ENCODE peak calls at places on chromosomes 5 and 9, in ten cellular contexts. L is heart left ventricle; M is A549; W is GM12865; B is AG09309; S is transverse colon; I is CD4-positive, alpha-beta memory T cell; A is upper lobe of right lung; V is Peyer's patch; G is small intestine. K is an unnamed sample.

GRCh38 chr5:38994329-38994927 is 79.8 kb downstream of the RICTOR start:
- DNase-seq in L (peak), M (peak), W (no peak), B (peak), S (peak), I (peak), A (no peak), V (no peak), G (peak), K (no peak)

GRCh38 chr5:31291323-31291854 is 97.9 kb downstream of the CDH6 start:
- DNase-seq in L (no peak), M (no peak), W (no peak), B (no peak), S (no peak), I (no peak), A (no peak), V (no peak), G (no peak), K (no peak)

GRCh38 chr5:81140942-81141341 is 92.2 kb upstream of the CKMT2 start:
- DNase-seq in L (peak), M (no peak), W (no peak), B (peak), S (no peak), I (no peak), A (no peak), V (no peak), G (no peak), K (peak)

GRCh38 chr5:54610197-54610898 is 92.8 kb downstream of the SNX18 start:
- DNase-seq in L (no peak), M (no peak), W (peak), B (no peak), S (peak), I (peak), A (no peak), V (peak), G (peak), K (no peak)

GRCh38 chr9:75992480-75993206 is 102.2 kb downstream of the PCSK5 start:
- DNase-seq in L (no peak), M (no peak), W (no peak), B (no peak), S (no peak), I (no peak), A (no peak), V (no peak), G (no peak), K (no peak)

GRCh38 chr9:99824378-99825157 is 2.9 kb downstream of the NR4A3 start:
- DNase-seq in L (peak), M (peak), W (peak), B (no peak), S (peak), I (peak), A (peak), V (peak), G (peak), K (peak)

GRCh38 chr9:27033815-27034403 is 28.4 kb upstream of the LRRC19 start:
- DNase-seq in L (peak), M (peak), W (peak), B (peak), S (peak), I (peak), A (no peak), V (peak), G (peak), K (no peak)

GRCh38 chr9:4225291-4226119 is 74.4 kb downstream of the GLIS3 start:
- DNase-seq in L (no peak), M (no peak), W (no peak), B (peak), S (no peak), I (no peak), A (no peak), V (no peak), G (no peak), K (no peak)

GRCh38 chr5:175354961-175355360 is 89.0 kb downstream of the DRD1 start:
- DNase-seq in L (no peak), M (no peak), W (no peak), B (no peak), S (no peak), I (no peak), A (no peak), V (no peak), G (no peak), K (no peak)

GRCh38 chr5:35954175-35954574 is 15.8 kb upstream of the CAPSL start:
- DNase-seq in L (no peak), M (no peak), W (no peak), B (no peak), S (no peak), I (no peak), A (no peak), V (no peak), G (no peak), K (no peak)

GRCh38 chr5:13987843-13988464 is 43.5 kb upstream of the DNAH5 start:
- DNase-seq in L (peak), M (peak), W (peak), B (no peak), S (peak), I (no peak), A (no peak), V (peak), G (peak), K (peak)

GRCh38 chr9:76576344-76576743 is 117.4 kb downstream of the GCNT1 start:
- DNase-seq in L (peak), M (no peak), W (peak), B (peak), S (peak), I (peak), A (no peak), V (peak), G (peak), K (peak)

GRCh38 chr9:106286249-106286648 is 576.7 kb upstream of the ZNF462 start:
- DNase-seq in L (no peak), M (peak), W (no peak), B (no peak), S (no peak), I (no peak), A (no peak), V (no peak), G (no peak), K (no peak)

GRCh38 chr9:2271426-2271825 is 256.3 kb downstream of the SMARCA2 start:
- DNase-seq in L (peak), M (no peak), W (peak), B (no peak), S (peak), I (no peak), A (no peak), V (peak), G (no peak), K (peak)

GRCh38 chr5:160367261-160367660 is 3.2 kb downstream of the C1QTNF2 start:
- DNase-seq in L (no peak), M (no peak), W (no peak), B (no peak), S (no peak), I (no peak), A (no peak), V (no peak), G (no peak), K (no peak)

GRCh38 chr5:2879701-2880100 is 128.2 kb upstream of the IRX2 start:
- DNase-seq in L (no peak), M (no peak), W (no peak), B (no peak), S (no peak), I (no peak), A (no peak), V (no peak), G (no peak), K (no peak)

GRCh38 chr5:127957183-127957582 is 126.4 kb upstream of the SLC12A2 start:
- DNase-seq in L (peak), M (peak), W (no peak), B (no peak), S (peak), I (no peak), A (no peak), V (no peak), G (peak), K (no peak)

GRCh38 chr9:33186457-33187168 is 19.5 kb upstream of the B4GALT1 start:
- DNase-seq in L (peak), M (no peak), W (peak), B (no peak), S (peak), I (no peak), A (no peak), V (no peak), G (peak), K (no peak)

GRCh38 chr5:169029087-169029486 is 271.9 kb downstream of the SLIT3 start:
- DNase-seq in L (no peak), M (no peak), W (no peak), B (peak), S (no peak), I (no peak), A (no peak), V (no peak), G (no peak), K (no peak)

GRCh38 chr9:137156567-137157375 is 13.1 kb downstream of the LRRC26 start:
- DNase-seq in L (peak), M (no peak), W (peak), B (no peak), S (peak), I (peak), A (no peak), V (peak), G (peak), K (no peak)

GRCh38 chr5:172443441-172444109 is 10.8 kb downstream of the SH3PXD2B start:
- DNase-seq in L (peak), M (peak), W (no peak), B (peak), S (peak), I (no peak), A (no peak), V (peak), G (no peak), K (peak)

GRCh38 chr9:93270976-93271375 is 87.0 kb downstream of the WNK2 start:
- DNase-seq in L (no peak), M (no peak), W (peak), B (no peak), S (no peak), I (no peak), A (no peak), V (peak), G (peak), K (no peak)

GRCh38 chr9:138007566-138008080 is 130.0 kb downstream of the CACNA1B start:
- DNase-seq in L (no peak), M (no peak), W (no peak), B (no peak), S (no peak), I (no peak), A (peak), V (peak), G (no peak), K (no peak)

GRCh38 chr5:149962040-149962439 is 1.5 kb downstream of the SLC26A2 start:
- DNase-seq in L (no peak), M (peak), W (peak), B (peak), S (no peak), I (no peak), A (no peak), V (no peak), G (peak), K (no peak)

GRCh38 chr5:118606940-118607339 is 381.4 kb downstream of the DTWD2 start:
- DNase-seq in L (no peak), M (no peak), W (no peak), B (no peak), S (no peak), I (no peak), A (no peak), V (no peak), G (no peak), K (no peak)

GRCh38 chr9:38278931-38279532 is 113.5 kb upstream of the ALDH1B1 start:
- DNase-seq in L (no peak), M (no peak), W (no peak), B (no peak), S (no peak), I (no peak), A (no peak), V (no peak), G (peak), K (no peak)

GRCh38 chr5:16108418-16108817 is 71.2 kb downstream of the MARCHF11 start:
- DNase-seq in L (no peak), M (no peak), W (no peak), B (no peak), S (no peak), I (no peak), A (no peak), V (no peak), G (no peak), K (no peak)

GRCh38 chr5:160173-160510 is 31.2 kb upstream of the LRRC14B start:
- DNase-seq in L (no peak), M (no peak), W (no peak), B (no peak), S (no peak), I (no peak), A (peak), V (no peak), G (no peak), K (peak)

GRCh38 chr9:98764351-98764750 is 32.0 kb downstream of the ANKS6 start:
- DNase-seq in L (no peak), M (no peak), W (no peak), B (no peak), S (no peak), I (no peak), A (no peak), V (no peak), G (no peak), K (no peak)

GRCh38 chr9:94874316-94874715 is 147.8 kb downstream of the AOPEP start:
- DNase-seq in L (no peak), M (no peak), W (no peak), B (peak), S (no peak), I (no peak), A (no peak), V (no peak), G (no peak), K (no peak)

GRCh38 chr9:113446323-113446740 is 17.2 kb upstream of the RGS3 start:
- DNase-seq in L (no peak), M (peak), W (peak), B (no peak), S (no peak), I (peak), A (no peak), V (no peak), G (peak), K (no peak)

GRCh38 chr9:90903731-90904422 is 102.3 kb downstream of the SYK start:
- DNase-seq in L (no peak), M (no peak), W (no peak), B (no peak), S (no peak), I (no peak), A (no peak), V (no peak), G (no peak), K (no peak)

GRCh38 chr9:504921-505821 is 290.5 kb downstream of the DOCK8 start:
- DNase-seq in L (peak), M (peak), W (peak), B (no peak), S (peak), I (no peak), A (peak), V (no peak), G (peak), K (peak)

GRCh38 chr5:141524604-141525597 is 36.0 kb downstream of the PCDHGC5 start:
- DNase-seq in L (peak), M (peak), W (peak), B (peak), S (peak), I (peak), A (peak), V (peak), G (peak), K (peak)

GRCh38 chr9:93134018-93134739 is at the start of gene NINJ1:
- DNase-seq in L (peak), M (peak), W (peak), B (no peak), S (peak), I (peak), A (peak), V (peak), G (peak), K (peak)

GRCh38 chr9:83166369-83166768 is 103.4 kb upstream of the RASEF start:
- DNase-seq in L (no peak), M (no peak), W (no peak), B (no peak), S (peak), I (no peak), A (peak), V (no peak), G (peak), K (no peak)
- H3K4me3 ChIP-seq in L (no peak), M (no peak), W (no peak), B (no peak), S (no peak), I (no peak), A (no peak), V (no peak), G (no peak), K (no peak)

GRCh38 chr9:124871156-124871561 is 9.2 kb downstream of the ARPC5L start:
- DNase-seq in L (no peak), M (no peak), W (peak), B (no peak), S (no peak), I (no peak), A (no peak), V (no peak), G (no peak), K (no peak)
- H3K4me3 ChIP-seq in L (no peak), M (no peak), W (peak), B (peak), S (no peak), I (peak), A (peak), V (peak), G (no peak), K (no peak)

GRCh38 chr5:109693535-109694152 is 3.9 kb downstream of the MAN2A1 start:
- DNase-seq in L (no peak), M (no peak), W (no peak), B (no peak), S (no peak), I (no peak), A (no peak), V (no peak), G (no peak), K (no peak)
- H3K4me3 ChIP-seq in L (no peak), M (no peak), W (peak), B (no peak), S (no peak), I (no peak), A (no peak), V (no peak), G (no peak), K (peak)

DNA sequence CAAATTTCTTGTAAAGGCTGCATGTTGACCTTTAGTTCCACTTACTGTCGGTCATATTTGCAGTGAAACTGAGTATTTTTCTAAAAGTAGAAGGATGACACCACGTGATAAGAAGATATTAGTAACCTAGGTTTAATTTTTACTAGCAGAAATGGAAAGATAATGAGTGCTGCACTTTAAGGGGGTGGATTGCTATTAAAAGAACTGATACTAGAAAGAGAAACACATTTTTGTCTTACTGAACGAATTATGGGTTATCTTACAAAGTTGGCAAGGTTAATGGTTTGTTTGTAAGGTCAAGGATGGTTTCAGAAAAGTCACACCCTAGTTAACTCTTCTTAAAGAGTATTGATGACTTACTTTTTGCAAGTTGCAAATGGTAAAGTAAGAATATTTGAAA is 2.4 kb downstream of the MACIR start:
- DNase-seq in L (no peak), M (no peak), W (peak), B (no peak), S (no peak), I (no peak), A (no peak), V (no peak), G (no peak), K (no peak)
- H3K4me3 ChIP-seq in L (no peak), M (peak), W (peak), B (peak), S (no peak), I (no peak), A (no peak), V (no peak), G (no peak), K (no peak)

GRCh38 chr5:33890633-33891032 is 1.2 kb downstream of the ADAMTS12 start:
- DNase-seq in L (no peak), M (peak), W (peak), B (no peak), S (no peak), I (no peak), A (no peak), V (no peak), G (no peak), K (no peak)
- H3K4me3 ChIP-seq in L (peak), M (peak), W (peak), B (peak), S (no peak), I (no peak), A (peak), V (no peak), G (no peak), K (peak)

DNA sequence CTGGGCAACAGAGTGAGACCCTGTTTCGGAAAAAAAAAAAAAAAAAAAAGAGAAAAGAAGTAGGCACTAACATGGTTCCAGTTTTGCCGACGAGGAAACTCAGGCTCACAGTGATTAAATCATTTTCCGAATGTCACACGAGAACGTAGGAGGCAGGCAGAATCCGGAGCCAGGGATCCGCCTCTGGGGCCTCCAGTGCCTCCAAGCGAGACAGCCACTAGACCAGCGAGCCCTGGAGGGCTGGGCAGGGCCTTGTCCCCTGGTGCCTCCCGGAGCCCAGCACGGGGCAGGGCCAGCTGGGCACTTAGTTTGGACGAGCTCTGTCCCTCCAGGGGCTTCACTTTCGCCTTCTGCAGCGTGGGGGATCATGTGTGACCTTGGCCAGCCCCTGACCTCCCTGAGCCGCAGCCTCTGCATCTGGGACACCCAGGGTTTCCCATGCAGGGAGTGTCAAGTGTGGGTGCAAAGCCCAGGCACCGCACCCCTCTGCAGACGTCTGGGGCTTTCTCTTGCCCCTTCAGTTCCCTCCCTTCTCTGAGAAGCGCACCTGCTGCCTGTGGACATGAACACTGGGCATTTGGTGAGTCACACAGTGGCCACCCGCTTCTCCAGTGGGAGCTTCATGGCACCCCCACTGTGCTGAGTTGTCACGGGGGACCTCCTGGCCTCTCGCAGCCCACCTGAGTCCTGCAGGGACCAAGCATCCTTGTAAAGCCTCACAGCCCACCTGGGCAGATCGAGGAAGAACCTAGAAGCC is 80.3 kb downstream of the RXRA start:
- DNase-seq in L (no peak), M (peak), W (no peak), B (no peak), S (no peak), I (no peak), A (no peak), V (no peak), G (no peak), K (no peak)
- H3K4me3 ChIP-seq in L (no peak), M (peak), W (peak), B (peak), S (peak), I (peak), A (peak), V (peak), G (no peak), K (no peak)

GRCh38 chr5:111071413-111071812 is at the start of gene TSLP:
- DNase-seq in L (no peak), M (no peak), W (no peak), B (no peak), S (no peak), I (no peak), A (no peak), V (no peak), G (no peak), K (no peak)

GRCh38 chr5:111072949-111073682 is 1.6 kb downstream of the TSLP start:
- DNase-seq in L (peak), M (peak), W (peak), B (no peak), S (peak), I (peak), A (peak), V (peak), G (peak), K (peak)

GRCh38 chr5:111069839-111070238 is 1.7 kb upstream of the TSLP start:
- DNase-seq in L (no peak), M (no peak), W (no peak), B (peak), S (no peak), I (no peak), A (no peak), V (no peak), G (no peak), K (no peak)

GRCh38 chr5:111068208-111068607 is 3.3 kb upstream of the TSLP start:
- DNase-seq in L (no peak), M (no peak), W (no peak), B (no peak), S (no peak), I (no peak), A (no peak), V (no peak), G (no peak), K (no peak)

GRCh38 chr5:111070272-111071134 is 1.0 kb upstream of the TSLP start:
- DNase-seq in L (peak), M (no peak), W (peak), B (no peak), S (no peak), I (no peak), A (peak), V (no peak), G (no peak), K (peak)
- H3K4me3 ChIP-seq in L (no peak), M (no peak), W (no peak), B (peak), S (no peak), I (no peak), A (no peak), V (no peak), G (no peak), K (peak)

K was measured in aorta.